ENCODE peak calls at places on chromosomes 11 and 22, in nine cellular contexts. One of them, this sample, is unnamed.

GRCh38 chr11:57763568-57763967 is 2.0 kb downstream of the CTNND1 start:
- DNase-seq in spleen: no peak
- DNase-seq in brain microvascular endothelial cell: peak
- DNase-seq in right lobe of liver: no peak
- DNase-seq in stomach: no peak
- DNase-seq in lung: no peak
- DNase-seq in Caco-2: peak
- DNase-seq in PC-3: peak
- DNase-seq in AG04450: no peak
- DNase-seq in this sample: peak

GRCh38 chr11:68311155-68312116 is 955 bp upstream of the LRP5 start:
- DNase-seq in spleen: no peak
- DNase-seq in brain microvascular endothelial cell: no peak
- DNase-seq in right lobe of liver: no peak
- DNase-seq in stomach: no peak
- DNase-seq in lung: no peak
- DNase-seq in Caco-2: no peak
- DNase-seq in PC-3: no peak
- DNase-seq in AG04450: no peak
- DNase-seq in this sample: no peak

GRCh38 chr22:43972931-43973330 is 17.7 kb downstream of the SAMM50 start:
- DNase-seq in spleen: no peak
- DNase-seq in brain microvascular endothelial cell: no peak
- DNase-seq in right lobe of liver: no peak
- DNase-seq in stomach: no peak
- DNase-seq in lung: no peak
- DNase-seq in Caco-2: no peak
- DNase-seq in PC-3: no peak
- DNase-seq in AG04450: no peak
- DNase-seq in this sample: no peak

GRCh38 chr11:2249191-2249916 is 21.0 kb downstream of the ASCL2 start:
- DNase-seq in spleen: peak
- DNase-seq in brain microvascular endothelial cell: no peak
- DNase-seq in right lobe of liver: no peak
- DNase-seq in stomach: no peak
- DNase-seq in lung: no peak
- DNase-seq in Caco-2: no peak
- DNase-seq in PC-3: no peak
- DNase-seq in AG04450: no peak
- DNase-seq in this sample: no peak

GRCh38 chr22:30607939-30608338 is 965 bp downstream of the TCN2 start:
- DNase-seq in spleen: no peak
- DNase-seq in brain microvascular endothelial cell: no peak
- DNase-seq in right lobe of liver: no peak
- DNase-seq in stomach: no peak
- DNase-seq in lung: no peak
- DNase-seq in Caco-2: no peak
- DNase-seq in PC-3: no peak
- DNase-seq in AG04450: no peak
- DNase-seq in this sample: no peak

GRCh38 chr11:108494182-108494581 is 4.0 kb downstream of the POGLUT3 start:
- DNase-seq in spleen: no peak
- DNase-seq in brain microvascular endothelial cell: no peak
- DNase-seq in right lobe of liver: no peak
- DNase-seq in stomach: no peak
- DNase-seq in lung: no peak
- DNase-seq in Caco-2: no peak
- DNase-seq in PC-3: no peak
- DNase-seq in AG04450: no peak
- DNase-seq in this sample: no peak

GRCh38 chr11:1531961-1532586 is 40.0 kb downstream of the DUSP8 start:
- DNase-seq in spleen: no peak
- DNase-seq in brain microvascular endothelial cell: no peak
- DNase-seq in right lobe of liver: no peak
- DNase-seq in stomach: no peak
- DNase-seq in lung: no peak
- DNase-seq in Caco-2: no peak
- DNase-seq in PC-3: no peak
- DNase-seq in AG04450: no peak
- DNase-seq in this sample: peak

GRCh38 chr11:117932426-117932825 is 3.2 kb upstream of the TMPRSS13 start:
- DNase-seq in spleen: peak
- DNase-seq in brain microvascular endothelial cell: no peak
- DNase-seq in right lobe of liver: peak
- DNase-seq in stomach: no peak
- DNase-seq in lung: no peak
- DNase-seq in Caco-2: no peak
- DNase-seq in PC-3: no peak
- DNase-seq in AG04450: no peak
- DNase-seq in this sample: no peak

GRCh38 chr11:64359712-64360402 is 895 bp downstream of the RPS6KA4 start:
- DNase-seq in spleen: no peak
- DNase-seq in brain microvascular endothelial cell: no peak
- DNase-seq in right lobe of liver: no peak
- DNase-seq in stomach: peak
- DNase-seq in lung: no peak
- DNase-seq in Caco-2: no peak
- DNase-seq in PC-3: peak
- DNase-seq in AG04450: no peak
- DNase-seq in this sample: no peak

GRCh38 chr22:50696799-50697561 is 24.4 kb downstream of the SHANK3 start:
- DNase-seq in spleen: peak
- DNase-seq in brain microvascular endothelial cell: no peak
- DNase-seq in right lobe of liver: peak
- DNase-seq in stomach: no peak
- DNase-seq in lung: no peak
- DNase-seq in Caco-2: peak
- DNase-seq in PC-3: peak
- DNase-seq in AG04450: no peak
- DNase-seq in this sample: peak

GRCh38 chr11:20388096-20389055 is 860 bp downstream of the PRMT3 start:
- DNase-seq in spleen: no peak
- DNase-seq in brain microvascular endothelial cell: no peak
- DNase-seq in right lobe of liver: no peak
- DNase-seq in stomach: no peak
- DNase-seq in lung: no peak
- DNase-seq in Caco-2: no peak
- DNase-seq in PC-3: peak
- DNase-seq in AG04450: no peak
- DNase-seq in this sample: peak

GRCh38 chr11:44708063-44708462 is 18.7 kb upstream of the TSPAN18 start:
- DNase-seq in spleen: peak
- DNase-seq in brain microvascular endothelial cell: peak
- DNase-seq in right lobe of liver: no peak
- DNase-seq in stomach: no peak
- DNase-seq in lung: no peak
- DNase-seq in Caco-2: no peak
- DNase-seq in PC-3: no peak
- DNase-seq in AG04450: no peak
- DNase-seq in this sample: peak

GRCh38 chr22:31789803-31790202 is 36.0 kb downstream of the DEPDC5 start:
- DNase-seq in spleen: no peak
- DNase-seq in brain microvascular endothelial cell: no peak
- DNase-seq in right lobe of liver: no peak
- DNase-seq in stomach: no peak
- DNase-seq in lung: no peak
- DNase-seq in Caco-2: no peak
- DNase-seq in PC-3: no peak
- DNase-seq in AG04450: no peak
- DNase-seq in this sample: no peak

GRCh38 chr11:134379241-134379640 is 32.8 kb downstream of the B3GAT1 start:
- DNase-seq in spleen: no peak
- DNase-seq in brain microvascular endothelial cell: no peak
- DNase-seq in right lobe of liver: no peak
- DNase-seq in stomach: no peak
- DNase-seq in lung: no peak
- DNase-seq in Caco-2: no peak
- DNase-seq in PC-3: no peak
- DNase-seq in AG04450: no peak
- DNase-seq in this sample: no peak

GRCh38 chr22:20571531-20572007 is 64.2 kb downstream of the MED15 start:
- DNase-seq in spleen: peak
- DNase-seq in brain microvascular endothelial cell: no peak
- DNase-seq in right lobe of liver: no peak
- DNase-seq in stomach: peak
- DNase-seq in lung: no peak
- DNase-seq in Caco-2: peak
- DNase-seq in PC-3: peak
- DNase-seq in AG04450: no peak
- DNase-seq in this sample: peak

GRCh38 chr11:4167292-4167691 is 72.7 kb downstream of the RRM1 start:
- DNase-seq in spleen: no peak
- DNase-seq in brain microvascular endothelial cell: no peak
- DNase-seq in right lobe of liver: no peak
- DNase-seq in stomach: no peak
- DNase-seq in lung: no peak
- DNase-seq in Caco-2: no peak
- DNase-seq in PC-3: no peak
- DNase-seq in AG04450: no peak
- DNase-seq in this sample: no peak

GRCh38 chr11:95704865-95705264 is 84.7 kb downstream of the FAM76B start:
- DNase-seq in spleen: no peak
- DNase-seq in brain microvascular endothelial cell: no peak
- DNase-seq in right lobe of liver: no peak
- DNase-seq in stomach: no peak
- DNase-seq in lung: no peak
- DNase-seq in Caco-2: no peak
- DNase-seq in PC-3: no peak
- DNase-seq in AG04450: no peak
- DNase-seq in this sample: no peak

GRCh38 chr11:125331357-125331756 is 164.7 kb downstream of the FEZ1 start:
- DNase-seq in spleen: peak
- DNase-seq in brain microvascular endothelial cell: no peak
- DNase-seq in right lobe of liver: no peak
- DNase-seq in stomach: no peak
- DNase-seq in lung: no peak
- DNase-seq in Caco-2: no peak
- DNase-seq in PC-3: no peak
- DNase-seq in AG04450: no peak
- DNase-seq in this sample: no peak

GRCh38 chr11:85784907-85785306 is 26.0 kb downstream of the SYTL2 start:
- DNase-seq in spleen: no peak
- DNase-seq in brain microvascular endothelial cell: no peak
- DNase-seq in right lobe of liver: no peak
- DNase-seq in stomach: no peak
- DNase-seq in lung: no peak
- DNase-seq in Caco-2: no peak
- DNase-seq in PC-3: no peak
- DNase-seq in AG04450: no peak
- DNase-seq in this sample: no peak

DNA sequence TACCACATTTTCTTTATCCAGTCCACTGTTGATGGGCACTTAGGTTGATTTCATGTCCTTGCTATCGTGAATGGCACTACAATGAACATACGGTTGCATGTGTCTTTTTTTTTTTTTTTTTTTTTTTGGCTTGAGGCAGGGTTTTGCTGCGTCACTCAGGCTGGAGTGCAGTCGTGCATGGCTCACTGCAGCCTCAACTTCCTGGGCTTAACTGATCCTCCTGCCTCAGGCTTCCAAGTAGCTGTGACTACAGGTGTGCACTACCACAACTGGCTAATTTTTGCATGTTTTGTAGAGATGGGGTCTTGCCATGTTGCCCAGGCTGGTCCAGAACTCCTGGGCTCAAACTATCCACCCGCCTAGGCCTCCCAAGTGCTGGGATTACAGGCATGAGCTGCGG is 1.5 kb upstream of the CCDC90B start:
- DNase-seq in spleen: no peak
- DNase-seq in brain microvascular endothelial cell: no peak
- DNase-seq in right lobe of liver: no peak
- DNase-seq in stomach: no peak
- DNase-seq in lung: no peak
- DNase-seq in Caco-2: no peak
- DNase-seq in PC-3: no peak
- DNase-seq in AG04450: no peak
- DNase-seq in this sample: no peak
- H3K4me3 ChIP-seq in spleen: no peak
- H3K4me3 ChIP-seq in brain microvascular endothelial cell: no peak
- H3K4me3 ChIP-seq in right lobe of liver: no peak
- H3K4me3 ChIP-seq in stomach: no peak
- H3K4me3 ChIP-seq in lung: no peak
- H3K4me3 ChIP-seq in Caco-2: no peak
- H3K4me3 ChIP-seq in PC-3: no peak
- H3K4me3 ChIP-seq in AG04450: no peak
- H3K4me3 ChIP-seq in this sample: no peak

GRCh38 chr11:121446752-121447156 is 5.4 kb upstream of the SORL1 start:
- DNase-seq in spleen: no peak
- DNase-seq in brain microvascular endothelial cell: no peak
- DNase-seq in right lobe of liver: no peak
- DNase-seq in stomach: no peak
- DNase-seq in lung: no peak
- DNase-seq in Caco-2: no peak
- DNase-seq in PC-3: peak
- DNase-seq in AG04450: peak
- DNase-seq in this sample: peak
- TF ChIP-seq CTCF in spleen: no peak
- TF ChIP-seq CTCF in brain microvascular endothelial cell: peak
- TF ChIP-seq CTCF in right lobe of liver: peak
- TF ChIP-seq CTCF in stomach: no peak
- TF ChIP-seq CTCF in lung: no peak
- TF ChIP-seq CTCF in Caco-2: peak
- TF ChIP-seq CTCF in PC-3: peak
- TF ChIP-seq CTCF in AG04450: peak
- TF ChIP-seq CTCF in this sample: peak

DNA sequence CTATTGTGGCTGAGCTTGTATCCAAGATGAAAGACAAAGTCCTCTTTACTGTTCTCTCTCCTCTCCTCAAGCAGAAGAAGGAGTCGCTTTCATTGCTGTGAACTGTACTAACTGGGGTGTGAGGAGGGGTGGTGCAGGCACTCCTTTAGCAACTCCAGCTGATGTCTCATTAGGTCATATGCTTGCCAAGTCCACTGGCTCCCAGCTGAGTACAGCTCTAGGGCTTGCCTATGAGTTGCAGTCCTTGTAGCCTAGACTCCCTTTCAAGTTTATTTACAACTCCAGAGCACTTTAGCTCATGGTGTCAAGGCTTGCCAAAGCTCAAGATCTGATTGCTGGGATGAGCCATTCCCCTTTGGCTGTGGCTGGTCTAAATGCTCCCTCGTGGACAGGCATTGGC is 55.1 kb upstream of the PDGFD start:
- DNase-seq in spleen: no peak
- DNase-seq in brain microvascular endothelial cell: no peak
- DNase-seq in right lobe of liver: no peak
- DNase-seq in stomach: no peak
- DNase-seq in lung: no peak
- DNase-seq in Caco-2: no peak
- DNase-seq in PC-3: no peak
- DNase-seq in AG04450: no peak
- DNase-seq in this sample: peak
- H3K4me3 ChIP-seq in spleen: no peak
- H3K4me3 ChIP-seq in brain microvascular endothelial cell: no peak
- H3K4me3 ChIP-seq in right lobe of liver: no peak
- H3K4me3 ChIP-seq in stomach: no peak
- H3K4me3 ChIP-seq in lung: no peak
- H3K4me3 ChIP-seq in Caco-2: no peak
- H3K4me3 ChIP-seq in PC-3: no peak
- H3K4me3 ChIP-seq in AG04450: no peak
- H3K4me3 ChIP-seq in this sample: no peak

DNA sequence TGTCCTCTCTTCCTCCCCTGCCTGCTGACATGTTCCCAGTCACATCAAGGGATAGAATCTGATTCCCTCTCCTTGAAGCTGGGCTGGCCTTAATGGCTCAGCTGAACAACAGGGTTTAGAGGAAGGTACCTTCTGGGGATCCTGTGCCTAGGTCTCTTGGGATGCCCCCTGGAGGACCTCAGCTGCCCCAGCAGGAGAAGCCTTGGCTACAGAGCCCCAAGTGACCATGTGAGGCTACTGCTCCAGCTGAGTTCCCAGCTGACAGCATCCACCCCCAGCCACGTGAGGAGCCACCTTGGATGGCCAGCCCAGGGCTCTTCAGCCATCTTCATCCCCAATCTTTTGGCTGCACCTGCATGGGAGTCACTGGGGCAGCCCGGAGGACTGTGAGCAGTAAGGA is 1499.3 kb downstream of the TBC1D22A start:
- DNase-seq in spleen: peak
- DNase-seq in brain microvascular endothelial cell: no peak
- DNase-seq in right lobe of liver: no peak
- DNase-seq in stomach: no peak
- DNase-seq in lung: no peak
- DNase-seq in Caco-2: no peak
- DNase-seq in PC-3: no peak
- DNase-seq in AG04450: no peak
- DNase-seq in this sample: no peak
- TF ChIP-seq CTCF in spleen: no peak
- TF ChIP-seq CTCF in brain microvascular endothelial cell: no peak
- TF ChIP-seq CTCF in right lobe of liver: no peak
- TF ChIP-seq CTCF in stomach: no peak
- TF ChIP-seq CTCF in lung: no peak
- TF ChIP-seq CTCF in Caco-2: no peak
- TF ChIP-seq CTCF in PC-3: no peak
- TF ChIP-seq CTCF in AG04450: no peak
- TF ChIP-seq CTCF in this sample: no peak